ENCODE peak calls at places on chromosome 1, in eight cellular contexts. F is cerebellar cortex; U is prostate gland; L is astrocyte; K is lower lobe of right lung; J is naive thymus-derived CD8-positive, alpha-beta T cell; N is activated CD4-positive, alpha-beta T cell treated with anti-CD3 and anti-CD28 coated beads for 48 hours; I is 8988T. B is an unnamed sample.
A peak's percentile ranks its signal among the peaks of the same experiment; 100 is the strongest.

GRCh38 chr1:109514846-109515245 is 5.3 kb upstream of the AMIGO1 start:
- DNase-seq in J (no peak), I (no peak), L (no peak), N (no peak), U (no peak), F (no peak), K (no peak), B (no peak)

GRCh38 chr1:234962340-234962989 is 166.2 kb downstream of the TOMM20 start:
- DNase-seq in N (peak; percentile 48), U (no peak), J (no peak), I (no peak), F (no peak), K (no peak), L (peak; percentile 100), B (peak; percentile 93)

GRCh38 chr1:109954180-109954579 is 30.4 kb upstream of the AHCYL1 start:
- DNase-seq in F (no peak), I (no peak), J (no peak), L (no peak), U (no peak), N (no peak), K (no peak), B (no peak)

GRCh38 chr1:88463401-88463800 is 220.7 kb upstream of the PKN2 start:
- DNase-seq in F (no peak), K (no peak), U (no peak), L (no peak), J (no peak), I (no peak), N (no peak), B (no peak)

GRCh38 chr1:200131551-200132125 is 104.1 kb downstream of the NR5A2 start:
- DNase-seq in F (no peak), N (no peak), L (peak; percentile 41), J (no peak), U (no peak), K (no peak), I (no peak), B (no peak)

GRCh38 chr1:156486421-156487344 is 13.9 kb downstream of the MEF2D start:
- DNase-seq in N (no peak), U (no peak), K (no peak), I (no peak), J (no peak), L (no peak), F (peak; percentile 83), B (no peak)

GRCh38 chr1:198118136-198118535 is 38.7 kb upstream of the NEK7 start:
- DNase-seq in L (peak; percentile 98), J (no peak), K (no peak), N (no peak), U (no peak), F (no peak), I (no peak), B (no peak)

GRCh38 chr1:44723064-44723463 is 7.9 kb downstream of the RNU5D-1 start:
- DNase-seq in U (no peak), L (no peak), I (no peak), J (no peak), N (peak; percentile 56), F (no peak), K (no peak), B (no peak)

GRCh38 chr1:204483791-204484190 is 10.8 kb downstream of the PIK3C2B start:
- DNase-seq in L (no peak), F (no peak), N (no peak), K (no peak), J (no peak), U (no peak), I (no peak), B (no peak)

GRCh38 chr1:38336308-38336707 is 289.7 kb upstream of the POU3F1 start:
- DNase-seq in N (no peak), L (no peak), I (no peak), J (no peak), F (no peak), U (no peak), K (no peak), B (no peak)

GRCh38 chr1:235943581-235944114 is 76.9 kb upstream of the LYST start:
- DNase-seq in U (no peak), K (no peak), J (no peak), N (no peak), L (peak; percentile 98), I (no peak), F (no peak), B (no peak)

GRCh38 chr1:214549604-214550338 is 1.6 kb downstream of the PTPN14 start:
- DNase-seq in F (peak; percentile 15), I (no peak), L (no peak), J (no peak), U (peak; percentile 10), K (no peak), N (no peak), B (no peak)

GRCh38 chr1:228231192-228231591 is 23.3 kb downstream of the OBSCN start:
- DNase-seq in F (no peak), U (no peak), K (no peak), I (no peak), N (no peak), L (no peak), J (no peak), B (no peak)

GRCh38 chr1:145953861-145954260 is 4.0 kb downstream of the LIX1L start:
- DNase-seq in U (no peak), J (no peak), K (no peak), F (no peak), L (no peak), I (no peak), N (no peak), B (no peak)

GRCh38 chr1:34779526-34779925 is 1.5 kb upstream of the GJB3 start:
- DNase-seq in L (no peak), U (no peak), F (no peak), K (no peak), I (peak; percentile 58), N (no peak), J (no peak), B (no peak)

GRCh38 chr1:212291505-212292134 is 6.4 kb downstream of the PPP2R5A start:
- DNase-seq in N (no peak), U (peak; percentile 9), F (peak; percentile 47), L (peak; percentile 20), K (no peak), J (no peak), I (no peak), B (no peak)

GRCh38 chr1:41355356-41355755 is 5.9 kb upstream of the FOXO6 start:
- DNase-seq in I (no peak), U (no peak), N (no peak), K (no peak), F (no peak), J (no peak), L (no peak), B (no peak)

GRCh38 chr1:53020588-53020987 is 41.4 kb upstream of the PODN start:
- DNase-seq in U (no peak), N (no peak), K (no peak), I (no peak), F (no peak), J (no peak), L (no peak), B (no peak)

GRCh38 chr1:246210751-246211150 is 296.3 kb downstream of the SMYD3 start:
- DNase-seq in K (no peak), F (peak; percentile 21), N (no peak), U (no peak), L (no peak), J (no peak), I (no peak), B (no peak)

GRCh38 chr1:212225871-212226302 is 59.3 kb upstream of the PPP2R5A start:
- DNase-seq in U (no peak), K (no peak), J (no peak), F (no peak), L (no peak), I (no peak), N (no peak), B (no peak)

GRCh38 chr1:43557744-43558245 is 27.1 kb downstream of the PTPRF start:
- DNase-seq in L (peak; percentile 11), J (no peak), N (no peak), F (no peak), I (no peak), U (peak; percentile 55), K (peak; percentile 67), B (no peak)

GRCh38 chr1:234188454-234188792 is 184.8 kb upstream of the COA6 start:
- DNase-seq in L (no peak), J (no peak), F (no peak), U (no peak), N (peak; percentile 37), K (no peak), I (no peak), B (peak; percentile 39)

GRCh38 chr1:36885537-36886441 is 148.5 kb downstream of the GRIK3 start:
- DNase-seq in F (no peak), N (no peak), I (no peak), L (no peak), J (no peak), K (no peak), U (peak; percentile 0), B (no peak)

GRCh38 chr1:18021242-18021641 is 86.4 kb upstream of the IGSF21 start:
- DNase-seq in L (no peak), I (no peak), J (no peak), F (no peak), N (no peak), K (no peak), U (no peak), B (no peak)

GRCh38 chr1:150259217-150259616 is 1.6 kb downstream of the CA14 start:
- DNase-seq in J (no peak), I (no peak), N (no peak), U (no peak), K (no peak), F (no peak), L (no peak), B (no peak)

GRCh38 chr1:101587749-101588148 is 350.9 kb downstream of the S1PR1 start:
- DNase-seq in L (peak; percentile 60), K (no peak), J (no peak), N (no peak), U (no peak), F (no peak), I (no peak), B (peak; percentile 89)

GRCh38 chr1:169538998-169539871 is 47.0 kb downstream of the F5 start:
- DNase-seq in L (peak; percentile 89), N (no peak), K (no peak), U (no peak), J (no peak), I (no peak), F (no peak), B (peak; percentile 94)

GRCh38 chr1:32647308-32648134 is 2.8 kb downstream of the ZBTB8OS start:
- DNase-seq in K (no peak), J (no peak), F (no peak), N (no peak), I (no peak), L (no peak), U (no peak), B (no peak)

GRCh38 chr1:112256413-112256812 is 139.6 kb upstream of the CTTNBP2NL start:
- DNase-seq in J (no peak), L (no peak), U (no peak), F (no peak), I (no peak), K (no peak), N (no peak), B (no peak)

GRCh38 chr1:114263343-114263742 is 109.7 kb upstream of the SYT6 start:
- DNase-seq in K (no peak), L (no peak), J (no peak), I (no peak), F (no peak), N (no peak), U (no peak), B (no peak)

GRCh38 chr1:167518331-167518700 is at the start of gene CD247:
- DNase-seq in K (no peak), N (peak; percentile 76), L (no peak), J (peak; percentile 50), I (no peak), U (no peak), F (no peak), B (no peak)

GRCh38 chr1:207644852-207645631 is at the start of gene CR1L:
- DNase-seq in L (peak; percentile 42), I (no peak), N (peak; percentile 85), J (peak; percentile 72), F (peak; percentile 33), U (peak; percentile 65), K (peak; percentile 88), B (peak; percentile 6)

GRCh38 chr1:236063919-236064673 is 794 bp downstream of the NID1 start:
- DNase-seq in K (peak; percentile 58), J (no peak), F (peak; percentile 52), L (peak; percentile 51), N (peak; percentile 32), I (no peak), U (peak; percentile 12), B (no peak)

GRCh38 chr1:116826818-116827606 is 72.8 kb downstream of the CD2 start:
- DNase-seq in U (no peak), L (peak; percentile 66), J (no peak), N (peak; percentile 83), I (no peak), K (no peak), F (no peak), B (no peak)